ENCODE peak calls at places on chromosomes 13 and 19, in six cellular contexts. One of them, this sample, is unnamed.
A peak's percentile ranks its signal among the peaks of the same experiment; 100 is the strongest.

GRCh38 chr13:95267662-95268369 is 33.4 kb downstream of the ABCC4 start:
- DNase-seq in non-pigmented ciliary epithelial cell: peak; percentile 60
- DNase-seq in Calu3: peak; percentile 50
- DNase-seq in left ventricle myocardium inferior: no peak
- DNase-seq in stimulated activated CD4-positive, alpha-beta T cell treated with anti-CD3 and anti-CD28 coated beads, Interleukin-1b, Interleukin-23, amount 100 ng/mL, for 1 hour: no peak
- DNase-seq in H7: no peak
- DNase-seq in this sample: no peak

GRCh38 chr19:5293607-5294089 is 47.0 kb downstream of the PTPRS start:
- DNase-seq in left ventricle myocardium inferior: no peak
- DNase-seq in H7: peak; percentile 95
- DNase-seq in stimulated activated CD4-positive, alpha-beta T cell treated with anti-CD3 and anti-CD28 coated beads, Interleukin-1b, Interleukin-23, amount 100 ng/mL, for 1 hour: no peak
- DNase-seq in non-pigmented ciliary epithelial cell: no peak
- DNase-seq in Calu3: no peak
- DNase-seq in this sample: peak; percentile 84

GRCh38 chr13:41746259-41746658 is 214.7 kb downstream of the VWA8 start:
- DNase-seq in H7: no peak
- DNase-seq in left ventricle myocardium inferior: no peak
- DNase-seq in Calu3: no peak
- DNase-seq in non-pigmented ciliary epithelial cell: peak; percentile 50
- DNase-seq in stimulated activated CD4-positive, alpha-beta T cell treated with anti-CD3 and anti-CD28 coated beads, Interleukin-1b, Interleukin-23, amount 100 ng/mL, for 1 hour: no peak
- DNase-seq in this sample: no peak

GRCh38 chr13:26515721-26516120 is 41.8 kb upstream of the WASF3 start:
- DNase-seq in non-pigmented ciliary epithelial cell: no peak
- DNase-seq in Calu3: no peak
- DNase-seq in H7: no peak
- DNase-seq in stimulated activated CD4-positive, alpha-beta T cell treated with anti-CD3 and anti-CD28 coated beads, Interleukin-1b, Interleukin-23, amount 100 ng/mL, for 1 hour: no peak
- DNase-seq in left ventricle myocardium inferior: no peak
- DNase-seq in this sample: no peak

GRCh38 chr13:95023405-95023804 is 277.8 kb downstream of the ABCC4 start:
- DNase-seq in stimulated activated CD4-positive, alpha-beta T cell treated with anti-CD3 and anti-CD28 coated beads, Interleukin-1b, Interleukin-23, amount 100 ng/mL, for 1 hour: no peak
- DNase-seq in H7: no peak
- DNase-seq in left ventricle myocardium inferior: no peak
- DNase-seq in Calu3: no peak
- DNase-seq in non-pigmented ciliary epithelial cell: no peak
- DNase-seq in this sample: no peak

GRCh38 chr13:90238433-90238832 is 1109.1 kb upstream of the MIR17HG start:
- DNase-seq in stimulated activated CD4-positive, alpha-beta T cell treated with anti-CD3 and anti-CD28 coated beads, Interleukin-1b, Interleukin-23, amount 100 ng/mL, for 1 hour: no peak
- DNase-seq in left ventricle myocardium inferior: no peak
- DNase-seq in H7: no peak
- DNase-seq in Calu3: no peak
- DNase-seq in non-pigmented ciliary epithelial cell: no peak
- DNase-seq in this sample: peak; percentile 26

GRCh38 chr19:40908981-40909380 is 26.9 kb upstream of the CYP2A7 start:
- DNase-seq in Calu3: no peak
- DNase-seq in left ventricle myocardium inferior: no peak
- DNase-seq in non-pigmented ciliary epithelial cell: no peak
- DNase-seq in H7: peak; percentile 45
- DNase-seq in stimulated activated CD4-positive, alpha-beta T cell treated with anti-CD3 and anti-CD28 coated beads, Interleukin-1b, Interleukin-23, amount 100 ng/mL, for 1 hour: no peak
- DNase-seq in this sample: peak; percentile 56

GRCh38 chr19:49987159-49987698 is 26.3 kb upstream of the SIGLEC11 start:
- DNase-seq in left ventricle myocardium inferior: peak; percentile 83
- DNase-seq in H7: peak; percentile 93
- DNase-seq in non-pigmented ciliary epithelial cell: peak; percentile 76
- DNase-seq in stimulated activated CD4-positive, alpha-beta T cell treated with anti-CD3 and anti-CD28 coated beads, Interleukin-1b, Interleukin-23, amount 100 ng/mL, for 1 hour: peak; percentile 27
- DNase-seq in Calu3: peak; percentile 80
- DNase-seq in this sample: peak; percentile 99

GRCh38 chr13:43033038-43033437 is 9.7 kb downstream of the DNAJC15 start:
- DNase-seq in Calu3: no peak
- DNase-seq in H7: no peak
- DNase-seq in left ventricle myocardium inferior: no peak
- DNase-seq in stimulated activated CD4-positive, alpha-beta T cell treated with anti-CD3 and anti-CD28 coated beads, Interleukin-1b, Interleukin-23, amount 100 ng/mL, for 1 hour: no peak
- DNase-seq in non-pigmented ciliary epithelial cell: no peak
- DNase-seq in this sample: no peak

This sample was measured in GM23338.